ENCODE peak calls at places on chromosomes 5 and 9, in four cellular contexts. X is H1, G is HepG2, P is K562. I is an unnamed sample.

GRCh38 chr9:77820293-77820954 is 172.3 kb upstream of the GNA14 start:
- DNase-seq in X (no peak), G (no peak), P (peak), I (no peak)

GRCh38 chr9:3088166-3088702 is 244.3 kb upstream of the PUM3 start:
- DNase-seq in G (no peak), P (no peak), X (peak), I (no peak)

GRCh38 chr9:74331607-74332006 is 165.5 kb upstream of the RORB start:
- DNase-seq in X (no peak), P (no peak), G (no peak), I (no peak)

GRCh38 chr5:53151713-53152458 is 42.3 kb upstream of the MOCS2 start:
- DNase-seq in P (no peak), X (no peak), G (no peak), I (no peak)

GRCh38 chr5:92939428-92939827 is 641.6 kb downstream of the NR2F1-AS1 start:
- DNase-seq in G (no peak), X (no peak), P (no peak), I (no peak)

GRCh38 chr5:10994088-10994986 is 233.3 kb upstream of the DAP start:
- DNase-seq in G (no peak), P (peak), X (no peak), I (no peak)

GRCh38 chr5:147160923-147161663 is 73.7 kb upstream of the STK32A start:
- DNase-seq in G (no peak), P (no peak), X (no peak), I (no peak)

GRCh38 chr9:20524776-20525175 is 97.5 kb downstream of the MLLT3 start:
- DNase-seq in X (peak), G (no peak), P (no peak), I (no peak)

GRCh38 chr5:120152472-120152871 is 311.6 kb upstream of the PRR16 start:
- DNase-seq in X (no peak), P (no peak), G (no peak), I (no peak)

GRCh38 chr9:135212961-135213360 is 125.5 kb downstream of the OLFM1 start:
- DNase-seq in P (no peak), G (no peak), X (no peak), I (no peak)

GRCh38 chr5:92779536-92779935 is 801.5 kb downstream of the NR2F1-AS1 start:
- DNase-seq in P (no peak), G (no peak), X (no peak), I (no peak)

GRCh38 chr5:154356958-154357357 is 88.8 kb upstream of the SAP30L start:
- DNase-seq in G (no peak), P (no peak), X (no peak), I (no peak)

GRCh38 chr9:92728831-92729734 is 35.5 kb downstream of the BICD2 start:
- DNase-seq in G (peak), X (no peak), P (peak), I (no peak)

GRCh38 chr5:66246621-66247020 is 102.5 kb downstream of the SREK1 start:
- DNase-seq in G (no peak), X (no peak), P (no peak), I (no peak)

GRCh38 chr9:71909887-71910601 is 949 bp downstream of the ABHD17B start:
- DNase-seq in G (peak), X (no peak), P (peak), I (no peak)

GRCh38 chr9:114240647-114241558 is 82.0 kb upstream of the ORM1 start:
- DNase-seq in X (no peak), G (no peak), P (no peak), I (no peak)

GRCh38 chr9:4550777-4551476 is 60.7 kb downstream of the SLC1A1 start:
- DNase-seq in P (no peak), X (no peak), G (no peak), I (no peak)

GRCh38 chr5:143837306-143837848 is 25.4 kb downstream of the HMHB1 start:
- DNase-seq in G (no peak), P (no peak), X (no peak), I (no peak)

GRCh38 chr9:125549465-125550215 is 157.4 kb downstream of the MAPKAP1 start:
- DNase-seq in G (peak), P (no peak), X (no peak), I (no peak)

GRCh38 chr9:98328770-98329169 is 73.3 kb upstream of the TBC1D2 start:
- DNase-seq in X (no peak), P (no peak), G (no peak), I (no peak)

GRCh38 chr9:98774746-98775145 is 21.6 kb downstream of the ANKS6 start:
- DNase-seq in G (no peak), X (no peak), P (peak), I (no peak)

GRCh38 chr5:68369436-68370125 is 154.0 kb downstream of the PIK3R1 start:
- DNase-seq in P (no peak), G (no peak), X (no peak), I (peak)

GRCh38 chr9:3662671-3663070 is 136.9 kb upstream of the RFX3 start:
- DNase-seq in P (no peak), X (no peak), G (no peak), I (no peak)

GRCh38 chr5:111349429-111349828 is 125.2 kb downstream of the CAMK4 start:
- DNase-seq in G (no peak), X (no peak), P (no peak), I (no peak)

GRCh38 chr9:77846957-77847574 is 184.5 kb downstream of the GNAQ start:
- DNase-seq in P (no peak), G (no peak), X (no peak), I (no peak)

GRCh38 chr9:130343445-130343918 is 77.9 kb downstream of the HMCN2 start:
- DNase-seq in P (peak), G (no peak), X (no peak), I (no peak)

GRCh38 chr5:157324237-157324636 is 58.3 kb downstream of the CYFIP2 start:
- DNase-seq in G (no peak), X (no peak), P (peak), I (no peak)

GRCh38 chr5:150578781-150579461 is 61.5 kb upstream of the SYNPO start:
- DNase-seq in G (no peak), X (no peak), P (no peak), I (no peak)

GRCh38 chr9:110939053-110939452 is 99.2 kb downstream of the LPAR1 start:
- DNase-seq in P (no peak), X (no peak), G (no peak), I (no peak)

GRCh38 chr5:176535655-176536131 is 1.5 kb downstream of the RNF44 start:
- DNase-seq in P (peak), X (no peak), G (peak), I (no peak)

GRCh38 chr9:36788534-36788933 is 215.8 kb downstream of the MELK start:
- DNase-seq in X (no peak), P (peak), G (no peak), I (no peak)

GRCh38 chr5:100761192-100761591 is 141.9 kb downstream of the ST8SIA4 start:
- DNase-seq in G (no peak), X (no peak), P (no peak), I (no peak)

GRCh38 chr9:35490155-35490909 is 421 bp downstream of the RUSC2 start:
- DNase-seq in G (no peak), X (no peak), P (no peak), I (no peak)

GRCh38 chr5:157857821-157858526 is 971 bp downstream of the CLINT1 start:
- DNase-seq in X (no peak), G (no peak), P (no peak), I (no peak)

GRCh38 chr9:109793196-109793595 is 13.2 kb downstream of the PALM2AKAP2 start:
- DNase-seq in X (no peak), P (no peak), G (no peak), I (no peak)

GRCh38 chr9:93684806-93685553 is 108.6 kb downstream of the PHF2 start:
- DNase-seq in X (no peak), G (no peak), P (peak), I (no peak)

GRCh38 chr9:14092344-14092743 is 221.6 kb downstream of the NFIB start:
- DNase-seq in P (no peak), X (no peak), G (no peak), I (no peak)
- TF ChIP-seq GABPA in P (no peak), X (no peak), G (no peak), I (no peak)

DNA sequence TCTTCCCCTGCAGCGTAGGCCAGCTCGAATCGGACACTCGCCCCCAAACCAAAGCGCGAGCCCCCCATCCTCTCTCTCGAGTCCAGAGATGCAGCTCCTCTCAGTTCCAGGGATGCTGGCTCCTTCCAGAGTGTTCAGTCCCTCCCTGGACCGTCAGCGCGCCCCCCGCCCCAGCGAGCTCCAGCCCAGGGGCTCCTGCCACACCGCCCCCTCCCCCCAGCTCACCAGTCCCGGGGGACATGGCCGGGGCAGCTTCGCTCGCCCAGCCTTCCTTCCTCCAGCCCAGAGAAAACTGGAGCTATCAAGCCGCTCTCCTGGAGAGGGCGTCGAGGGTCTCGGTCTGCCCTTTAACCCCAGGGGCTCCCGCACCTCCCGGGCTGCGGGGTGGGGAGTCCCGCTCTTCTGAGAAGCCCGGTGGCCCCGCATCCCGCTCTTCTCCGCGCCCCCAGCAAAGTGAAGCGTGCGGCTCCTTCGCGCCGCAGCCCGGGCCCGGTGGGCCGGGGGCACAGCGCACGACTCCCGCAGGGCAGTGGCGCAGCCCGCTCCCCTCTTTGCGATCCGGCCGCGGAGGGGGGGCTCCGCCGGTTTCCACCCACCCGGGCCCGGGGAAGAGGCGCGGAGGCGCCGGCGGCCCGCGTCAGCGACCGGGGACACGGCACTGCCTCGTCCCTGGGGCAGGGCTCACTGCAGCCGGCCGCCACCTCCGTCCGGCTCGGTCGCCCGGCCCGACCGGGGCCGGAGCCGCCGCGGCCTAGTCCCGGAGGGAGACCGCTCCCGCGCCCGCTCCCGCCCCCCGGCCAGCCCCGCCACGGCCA is 585 bp downstream of the MIER3 start:
- DNase-seq in P (peak), X (no peak), G (no peak), I (no peak)
- TF ChIP-seq ZNF274 in P (no peak), X (no peak), G (no peak), I (no peak)

GRCh38 chr5:161900981-161901380 is 53.1 kb downstream of the GABRA1 start:
- DNase-seq in P (no peak), G (no peak), X (no peak), I (no peak)
- TF ChIP-seq GABPA in P (no peak), G (no peak), X (no peak), I (no peak)

GRCh38 chr9:6441269-6441668 is 28.3 kb downstream of the UHRF2 start:
- DNase-seq in X (no peak), G (no peak), P (no peak), I (no peak)
- TF ChIP-seq ZNF274 in X (no peak), G (no peak), P (no peak), I (no peak)

GRCh38 chr5:172834570-172835245 is 657 bp downstream of the ERGIC1 start:
- DNase-seq in G (peak), X (no peak), P (no peak), I (no peak)
- TF ChIP-seq GABPA in G (peak), X (no peak), P (no peak), I (no peak)

GRCh38 chr5:131462479-131462878 is 172.6 kb downstream of the RAPGEF6 start:
- DNase-seq in P (no peak), G (no peak), X (no peak), I (no peak)
- TF ChIP-seq ZNF274 in P (no peak), G (no peak), X (no peak), I (no peak)

DNA sequence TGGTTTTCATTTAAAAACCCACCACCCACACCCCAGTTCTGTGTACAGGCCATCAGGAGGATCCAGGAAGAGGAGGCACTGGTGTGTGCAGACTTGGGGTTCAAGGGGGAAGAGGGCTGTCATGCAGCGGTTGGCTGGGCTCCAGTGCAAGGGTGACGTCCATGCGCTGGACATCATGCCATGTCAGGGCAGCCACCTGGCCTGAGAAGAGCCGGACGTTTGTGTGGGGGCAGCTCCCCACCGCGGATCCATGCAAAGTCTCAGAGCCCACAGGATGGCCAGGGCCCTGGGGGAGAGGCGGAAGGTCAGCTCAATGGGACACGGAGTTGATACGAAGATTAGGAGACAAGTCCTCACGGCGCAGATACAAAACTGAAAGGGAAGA is 11.1 kb downstream of the BRD9 start:
- DNase-seq in X (no peak), P (no peak), G (no peak), I (no peak)
- TF ChIP-seq GABPA in X (no peak), P (no peak), G (no peak), I (no peak)